ENCODE peak calls at places on chromosomes 5 and 9, in ten cellular contexts. O, H, D, Q, Y, A, K, Z, F and L are unnamed samples.

GRCh38 chr9:135896626-135897025 is 10.7 kb downstream of the CAMSAP1 start:
- DNase-seq in O (no peak), H (no peak), D (no peak), Q (no peak), Y (no peak), A (no peak), K (no peak), Z (no peak), F (no peak), L (no peak)

GRCh38 chr9:75087279-75087823 is 604 bp downstream of the NMRK1 start:
- DNase-seq in O (peak; percentile 45), H (no peak), D (peak; percentile 56), Q (peak; percentile 9), Y (no peak), A (no peak), K (peak; percentile 51), Z (peak; percentile 41), F (peak; percentile 18), L (peak; percentile 23)

GRCh38 chr5:14035859-14036440 is 91.5 kb upstream of the DNAH5 start:
- DNase-seq in O (peak; percentile 98), H (no peak), D (peak; percentile 98), Q (no peak), Y (no peak), A (no peak), K (peak; percentile 7), Z (peak; percentile 10), F (peak; percentile 49), L (no peak)

GRCh38 chr5:181133083-181133482 is 2.1 kb upstream of the OR2V1 start:
- DNase-seq in O (no peak), H (no peak), D (no peak), Q (no peak), Y (no peak), A (no peak), K (no peak), Z (no peak), F (no peak), L (no peak)

GRCh38 chr5:134003957-134004625 is 684 bp downstream of the VDAC1 start:
- DNase-seq in O (peak; percentile 39), H (peak; percentile 76), D (peak; percentile 73), Q (no peak), Y (no peak), A (peak; percentile 52), K (no peak), Z (peak; percentile 57), F (peak; percentile 39), L (no peak)

GRCh38 chr5:150253416-150254208 is 36.0 kb downstream of the CAMK2A start:
- DNase-seq in O (no peak), H (no peak), D (no peak), Q (no peak), Y (no peak), A (no peak), K (no peak), Z (no peak), F (no peak), L (no peak)

GRCh38 chr9:16221350-16221749 is 649.1 kb downstream of the BNC2 start:
- DNase-seq in O (no peak), H (no peak), D (no peak), Q (no peak), Y (no peak), A (peak; percentile 27), K (no peak), Z (no peak), F (no peak), L (no peak)

GRCh38 chr5:141617128-141617527 is 1.7 kb downstream of the DIAPH1 start:
- DNase-seq in O (no peak), H (no peak), D (no peak), Q (no peak), Y (no peak), A (no peak), K (no peak), Z (no peak), F (no peak), L (no peak)

GRCh38 chr5:175542232-175542965 is 64.0 kb downstream of the SFXN1 start:
- DNase-seq in O (no peak), H (no peak), D (no peak), Q (no peak), Y (no peak), A (peak; percentile 15), K (no peak), Z (no peak), F (no peak), L (no peak)

GRCh38 chr5:110194191-110194590 is 504.5 kb downstream of the MAN2A1 start:
- DNase-seq in O (no peak), H (no peak), D (no peak), Q (no peak), Y (no peak), A (no peak), K (no peak), Z (no peak), F (no peak), L (no peak)

GRCh38 chr5:108523360-108523759 is 141.5 kb upstream of the FBXL17 start:
- DNase-seq in O (no peak), H (no peak), D (no peak), Q (no peak), Y (no peak), A (no peak), K (no peak), Z (no peak), F (no peak), L (no peak)

GRCh38 chr5:123514615-123515355 is 2.8 kb downstream of the CSNK1G3 start:
- DNase-seq in O (no peak), H (no peak), D (no peak), Q (no peak), Y (no peak), A (no peak), K (no peak), Z (no peak), F (no peak), L (no peak)